ENCODE peak calls at places on chromosomes 1 and 21, in ten cellular contexts. J is astrocyte of the hippocampus; R is NCI-H2081 treated with DMSO at 0.1 percent for 48 hours; G is RPMI8226; V is Kasumi-1; D is stimulated activated CD8-positive, alpha-beta memory T cell treated with anti-CD3 and anti-CD28 coated beads, Interleukin-4, amount 100 ng/mL, for 1 hour; T is activated T-cell treated with anti-CD3 and anti-CD28 coated beads for 1 hour; Y is GM20000; O is stomach; B is SHP77. W is an unnamed sample.

GRCh38 chr1:183245366-183245765 is 59.3 kb downstream of the LAMC2 start:
- DNase-seq in J (no peak), R (no peak), G (no peak), V (no peak), D (no peak), T (no peak), Y (no peak), O (no peak), B (no peak), W (no peak)

GRCh38 chr1:157081717-157082116 is 17.9 kb downstream of the ETV3L start:
- DNase-seq in J (peak), R (no peak), G (no peak), V (no peak), D (no peak), T (no peak), Y (no peak), O (no peak), B (no peak), W (no peak)

GRCh38 chr21:45662623-45663015 is 19.1 kb downstream of the PCBP3 start:
- DNase-seq in J (no peak), R (no peak), G (no peak), V (no peak), D (no peak), T (no peak), Y (no peak), O (no peak), B (no peak), W (no peak)

GRCh38 chr1:232576537-232576936 is 53.4 kb downstream of the SIPA1L2 start:
- DNase-seq in J (no peak), R (no peak), G (no peak), V (no peak), D (no peak), T (no peak), Y (no peak), O (no peak), B (no peak), W (no peak)

GRCh38 chr1:63307196-63307794 is 15.1 kb upstream of the FOXD3 start:
- DNase-seq in J (no peak), R (no peak), G (no peak), V (no peak), D (no peak), T (no peak), Y (no peak), O (no peak), B (no peak), W (no peak)

GRCh38 chr1:112701227-112702066 is 5.5 kb downstream of the RHOC start:
- DNase-seq in J (no peak), R (no peak), G (no peak), V (no peak), D (no peak), T (no peak), Y (no peak), O (peak), B (no peak), W (no peak)

GRCh38 chr1:14267991-14268390 is 330.5 kb upstream of the KAZN start:
- DNase-seq in J (peak), R (no peak), G (no peak), V (no peak), D (no peak), T (no peak), Y (no peak), O (no peak), B (no peak), W (no peak)

GRCh38 chr1:118151312-118151937 is 33.6 kb downstream of the SPAG17 start:
- DNase-seq in J (peak), R (no peak), G (peak), V (peak), D (no peak), T (no peak), Y (peak), O (peak), B (peak), W (no peak)

GRCh38 chr1:50060279-50060678 is 36.5 kb upstream of the AGBL4 start:
- DNase-seq in J (peak), R (no peak), G (no peak), V (no peak), D (no peak), T (no peak), Y (no peak), O (no peak), B (peak), W (no peak)

GRCh38 chr1:27299385-27300252 is 22.3 kb upstream of the TMEM222 start:
- DNase-seq in J (peak), R (no peak), G (no peak), V (peak), D (no peak), T (no peak), Y (no peak), O (peak), B (no peak), W (no peak)

GRCh38 chr1:84896279-84896678 is 3.3 kb upstream of the LPAR3 start:
- DNase-seq in J (no peak), R (no peak), G (no peak), V (no peak), D (no peak), T (no peak), Y (no peak), O (no peak), B (no peak), W (no peak)

GRCh38 chr1:204723131-204723787 is 37.7 kb upstream of the LRRN2 start:
- DNase-seq in J (peak), R (peak), G (peak), V (no peak), D (no peak), T (no peak), Y (no peak), O (no peak), B (peak), W (no peak)

GRCh38 chr1:37509181-37509580 is 5.4 kb downstream of the MEAF6 start:
- DNase-seq in J (peak), R (no peak), G (peak), V (peak), D (no peak), T (no peak), Y (no peak), O (no peak), B (no peak), W (no peak)

GRCh38 chr21:35905973-35906357 is 154.4 kb downstream of the SETD4 start:
- DNase-seq in J (no peak), R (no peak), G (no peak), V (no peak), D (no peak), T (no peak), Y (no peak), O (no peak), B (no peak), W (no peak)

GRCh38 chr21:45154511-45155508 is 80.4 kb downstream of the ADARB1 start:
- DNase-seq in J (peak), R (no peak), G (no peak), V (no peak), D (no peak), T (no peak), Y (no peak), O (peak), B (no peak), W (peak)

GRCh38 chr1:245753807-245754206 is 599.0 kb downstream of the KIF26B start:
- DNase-seq in J (no peak), R (no peak), G (no peak), V (no peak), D (no peak), T (no peak), Y (no peak), O (no peak), B (no peak), W (no peak)

GRCh38 chr1:236103646-236104218 is 38.6 kb upstream of the GPR137B start:
- DNase-seq in J (peak), R (peak), G (peak), V (peak), D (peak), T (peak), Y (peak), O (peak), B (peak), W (no peak)

GRCh38 chr1:64469977-64470669 is at the start of gene CACHD1:
- DNase-seq in J (peak), R (peak), G (peak), V (peak), D (peak), T (peak), Y (peak), O (peak), B (peak), W (no peak)

GRCh38 chr1:54273837-54274192 is 73.8 kb downstream of the MRPL37 start:
- DNase-seq in J (no peak), R (no peak), G (no peak), V (no peak), D (no peak), T (no peak), Y (no peak), O (no peak), B (no peak), W (no peak)

GRCh38 chr1:164622057-164622840 is 63.3 kb downstream of the PBX1 start:
- DNase-seq in J (no peak), R (no peak), G (no peak), V (no peak), D (no peak), T (no peak), Y (no peak), O (no peak), B (no peak), W (no peak)

GRCh38 chr1:20555025-20555757 is 2.8 kb downstream of the FAM43B start:
- DNase-seq in J (peak), R (no peak), G (no peak), V (no peak), D (no peak), T (no peak), Y (no peak), O (no peak), B (no peak), W (no peak)